ENCODE peak calls at places on chromosomes 1 and 21, in six cellular contexts. R is IMR-90, G is H9, V is mesenchymal stem cell, Z is H1, E is trophoblast cell. D is an unnamed sample. For H3K9me3, the result is how much of the 10 kb centered on the place peaks cover.

GRCh38 chr21:43207043-43207315 is 38.2 kb downstream of the CRYAA start:
- DNase-seq in R (no peak), E (no peak), Z (no peak), V (no peak), G (no peak), D (no peak)

GRCh38 chr21:33230518-33231324 is 983 bp downstream of the IFNAR2 start:
- DNase-seq in Z (no peak), G (peak), V (peak), E (peak), R (peak), D (peak)

GRCh38 chr21:30340714-30341573 is 3.5 kb upstream of the KRTAP27-1 start:
- DNase-seq in V (peak), G (peak), R (peak), Z (peak), E (peak), D (peak)

GRCh38 chr1:40653851-40654537 is 11.5 kb downstream of the RIMS3 start:
- DNase-seq in R (no peak), V (no peak), G (peak), E (no peak), Z (peak), D (peak)

GRCh38 chr1:152170287-152170933 is 11.4 kb upstream of the RPTN start:
- DNase-seq in R (no peak), G (no peak), E (no peak), Z (no peak), V (no peak), D (no peak)

GRCh38 chr1:157774412-157774811 is 2.5 kb downstream of the FCRL2 start:
- DNase-seq in R (no peak), G (no peak), V (no peak), E (no peak), Z (no peak), D (no peak)

GRCh38 chr1:40042337-40042736 is 1.8 kb downstream of the CAP1 start:
- DNase-seq in Z (no peak), E (peak), V (no peak), G (no peak), R (peak), D (no peak)

GRCh38 chr1:22721122-22721873 is 10.7 kb downstream of the EPHB2 start:
- DNase-seq in E (no peak), Z (no peak), G (no peak), R (no peak), V (no peak), D (no peak)

GRCh38 chr1:164443836-164444235 is 115.1 kb upstream of the PBX1 start:
- DNase-seq in V (no peak), G (no peak), E (no peak), R (no peak), Z (no peak), D (no peak)

GRCh38 chr1:171484760-171485374 is 463 bp upstream of the PRRC2C start:
- DNase-seq in V (no peak), E (no peak), R (no peak), G (no peak), Z (peak), D (no peak)
- H4K8ac ChIP-seq in V (no peak), E (peak), R (peak), G (no peak), Z (no peak), D (no peak)

DNA sequence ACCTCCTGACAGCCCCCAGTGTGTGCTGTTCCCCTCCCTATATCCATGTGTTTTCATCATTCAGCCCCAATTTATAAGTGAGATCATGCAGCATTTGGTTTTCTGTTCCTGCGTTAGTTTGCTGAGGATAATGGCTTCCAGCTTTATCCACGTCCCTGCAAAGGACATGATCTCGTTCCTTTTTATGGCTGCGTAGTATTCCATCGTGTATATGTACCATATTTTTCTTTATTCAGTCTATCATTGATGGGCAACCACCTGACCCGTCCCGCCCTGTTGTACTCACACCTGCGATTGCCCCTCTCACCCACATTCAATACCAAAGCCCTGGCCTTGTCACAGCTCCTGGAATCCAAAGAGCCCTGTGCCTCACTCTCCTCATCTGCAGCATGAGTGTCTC is 6.2 kb upstream of the ZNF670 start:
- DNase-seq in G (no peak), Z (no peak), R (no peak), E (no peak), V (no peak), D (no peak)
- H3K14ac ChIP-seq in G (no peak), Z (no peak), R (no peak), E (no peak), V (no peak), D (peak)

GRCh38 chr1:9093581-9093980 is 24.1 kb upstream of the SLC2A5 start:
- DNase-seq in R (no peak), V (no peak), Z (no peak), E (no peak), G (no peak), D (no peak)
- H3K9me3 ChIP-seq in R (under half), V (under half), Z (under half), E (under half), G (under half), D (under half)

GRCh38 chr21:15592957-15593356 is 136.8 kb upstream of the USP25 start:
- DNase-seq in E (no peak), V (no peak), R (no peak), Z (no peak), G (no peak), D (no peak)
- H4K8ac ChIP-seq in E (peak), V (no peak), R (no peak), Z (no peak), G (no peak), D (no peak)

GRCh38 chr1:168970945-168971799 is 135.3 kb upstream of the ATP1B1 start:
- DNase-seq in E (no peak), R (no peak), V (no peak), G (no peak), Z (no peak), D (no peak)
- H3K14ac ChIP-seq in E (no peak), R (no peak), V (no peak), G (peak), Z (no peak), D (no peak)

GRCh38 chr1:20093940-20094391 is 24.0 kb downstream of the PLA2G5 start:
- DNase-seq in Z (no peak), R (no peak), V (no peak), E (no peak), G (no peak), D (no peak)

GRCh38 chr1:20099533-20099932 is 19.8 kb downstream of the PLA2G2D start:
- DNase-seq in Z (no peak), E (no peak), V (no peak), R (no peak), G (no peak), D (no peak)

GRCh38 chr1:20093303-20093702 is 23.3 kb downstream of the PLA2G5 start:
- DNase-seq in G (no peak), R (no peak), E (no peak), V (no peak), Z (no peak), D (no peak)

GRCh38 chr1:20095564-20096434 is 23.5 kb downstream of the PLA2G2D start:
- DNase-seq in V (no peak), E (no peak), G (no peak), R (no peak), Z (no peak), D (no peak)

DNA sequence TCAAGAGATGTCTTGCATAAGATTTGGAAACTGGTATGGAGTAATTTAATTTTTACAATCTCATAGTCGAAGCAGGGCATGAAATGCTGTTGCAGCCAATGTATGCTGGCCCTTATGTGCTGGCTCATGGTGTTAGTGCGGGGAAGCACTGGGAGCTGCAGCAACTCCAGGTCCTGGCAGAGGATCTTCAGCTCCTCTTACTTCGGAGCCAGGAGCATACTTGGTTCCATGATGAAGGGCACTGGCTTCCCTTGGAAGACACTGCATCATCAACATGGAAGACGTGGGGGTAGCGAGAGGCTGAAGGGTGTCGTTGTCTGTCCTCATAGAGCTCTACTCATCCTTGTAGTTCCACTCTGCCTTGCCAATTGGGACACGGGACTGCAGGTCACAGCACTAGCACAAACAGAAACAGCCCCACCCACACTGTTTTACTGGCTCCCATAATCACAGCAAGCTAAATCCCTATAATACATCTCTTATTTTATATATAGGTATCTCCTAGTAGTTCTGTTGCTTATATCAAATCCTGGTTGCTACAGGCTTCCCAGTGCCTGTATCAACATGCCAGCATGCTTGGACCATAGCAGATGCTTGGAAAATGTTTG is 22.4 kb downstream of the PLA2G2D start:
- DNase-seq in E (no peak), G (no peak), V (no peak), Z (no peak), R (no peak), D (no peak)
- H3K9me3 ChIP-seq in E (under half), G (under half), V (under half), Z (under half), R (under half), D (under half)

D was measured in neuronal stem cell.